ENCODE peak calls at places on chromosomes 6 and 20, in five cellular contexts. One of them, this sample, is unnamed.

GRCh38 chr20:57392512-57393271 is 1.5 kb downstream of the RBM38 start:
- DNase-seq in Panc1: no peak
- DNase-seq in transverse colon: peak
- DNase-seq in HL-60: peak
- DNase-seq in sigmoid colon: peak
- DNase-seq in this sample: peak

GRCh38 chr20:47921306-47922279 is 136.3 kb upstream of the SULF2 start:
- DNase-seq in Panc1: no peak
- DNase-seq in sigmoid colon: no peak
- DNase-seq in transverse colon: no peak
- DNase-seq in HL-60: no peak
- DNase-seq in this sample: no peak

GRCh38 chr6:3039384-3039783 is 28.9 kb upstream of the RIPK1 start:
- DNase-seq in sigmoid colon: no peak
- DNase-seq in HL-60: no peak
- DNase-seq in transverse colon: no peak
- DNase-seq in Panc1: no peak
- DNase-seq in this sample: no peak

GRCh38 chr6:137522399-137522798 is 28.2 kb upstream of the OLIG3 start:
- DNase-seq in HL-60: no peak
- DNase-seq in Panc1: no peak
- DNase-seq in transverse colon: no peak
- DNase-seq in sigmoid colon: no peak
- DNase-seq in this sample: no peak

GRCh38 chr20:23823621-23824324 is 2.8 kb downstream of the CST2 start:
- DNase-seq in HL-60: no peak
- DNase-seq in Panc1: no peak
- DNase-seq in sigmoid colon: no peak
- DNase-seq in transverse colon: no peak
- DNase-seq in this sample: no peak

GRCh38 chr20:10131612-10132345 is 86.9 kb upstream of the SNAP25 start:
- DNase-seq in HL-60: no peak
- DNase-seq in transverse colon: peak
- DNase-seq in Panc1: no peak
- DNase-seq in sigmoid colon: peak
- DNase-seq in this sample: no peak

GRCh38 chr6:28295326-28295725 is 14.0 kb downstream of the PGBD1 start:
- DNase-seq in Panc1: no peak
- DNase-seq in transverse colon: no peak
- DNase-seq in HL-60: no peak
- DNase-seq in sigmoid colon: no peak
- DNase-seq in this sample: no peak

GRCh38 chr6:161954077-161954476 is 680.2 kb upstream of the AGPAT4 start:
- DNase-seq in HL-60: no peak
- DNase-seq in transverse colon: no peak
- DNase-seq in sigmoid colon: no peak
- DNase-seq in Panc1: no peak
- DNase-seq in this sample: no peak

GRCh38 chr6:137339929-137340559 is 120.9 kb upstream of the IFNGR1 start:
- DNase-seq in transverse colon: no peak
- DNase-seq in Panc1: no peak
- DNase-seq in HL-60: no peak
- DNase-seq in sigmoid colon: no peak
- DNase-seq in this sample: no peak

GRCh38 chr20:44613575-44613974 is 31.2 kb downstream of the PKIG start:
- DNase-seq in sigmoid colon: no peak
- DNase-seq in HL-60: no peak
- DNase-seq in transverse colon: no peak
- DNase-seq in Panc1: no peak
- DNase-seq in this sample: peak

GRCh38 chr6:107361568-107362270 is 97.6 kb downstream of the PDSS2 start:
- DNase-seq in HL-60: no peak
- DNase-seq in Panc1: no peak
- DNase-seq in transverse colon: no peak
- DNase-seq in sigmoid colon: no peak
- DNase-seq in this sample: no peak

GRCh38 chr20:32446301-32447100 is 88.4 kb downstream of the ASXL1 start:
- DNase-seq in sigmoid colon: peak
- DNase-seq in transverse colon: peak
- DNase-seq in HL-60: no peak
- DNase-seq in Panc1: no peak
- DNase-seq in this sample: peak

GRCh38 chr6:126153661-126154060 is 167.3 kb downstream of the TRMT11 start:
- DNase-seq in Panc1: no peak
- DNase-seq in transverse colon: no peak
- DNase-seq in sigmoid colon: no peak
- DNase-seq in HL-60: no peak
- DNase-seq in this sample: no peak

GRCh38 chr6:134065706-134066105 is 13.3 kb upstream of the SLC2A12 start:
- DNase-seq in HL-60: no peak
- DNase-seq in transverse colon: no peak
- DNase-seq in Panc1: no peak
- DNase-seq in sigmoid colon: no peak
- DNase-seq in this sample: no peak

GRCh38 chr6:13445005-13445743 is 42.2 kb downstream of the GFOD1 start:
- DNase-seq in HL-60: no peak
- DNase-seq in sigmoid colon: peak
- DNase-seq in Panc1: no peak
- DNase-seq in transverse colon: peak
- DNase-seq in this sample: peak

GRCh38 chr20:19975901-19976300 is 41.3 kb upstream of the NAA20 start:
- DNase-seq in transverse colon: no peak
- DNase-seq in sigmoid colon: no peak
- DNase-seq in Panc1: no peak
- DNase-seq in HL-60: no peak
- DNase-seq in this sample: no peak

GRCh38 chr6:31834367-31834703 is 6.8 kb downstream of the HSPA1B start:
- DNase-seq in Panc1: no peak
- DNase-seq in sigmoid colon: peak
- DNase-seq in HL-60: peak
- DNase-seq in transverse colon: peak
- DNase-seq in this sample: peak

GRCh38 chr6:42978793-42979522 is at the start of gene PEX6:
- DNase-seq in HL-60: peak
- DNase-seq in transverse colon: peak
- DNase-seq in sigmoid colon: peak
- DNase-seq in Panc1: peak
- DNase-seq in this sample: peak

GRCh38 chr6:47168176-47168575 is 126.0 kb upstream of the ADGRF1 start:
- DNase-seq in HL-60: peak
- DNase-seq in sigmoid colon: no peak
- DNase-seq in transverse colon: peak
- DNase-seq in Panc1: peak
- DNase-seq in this sample: no peak

GRCh38 chr20:7980332-7981046 is 39.1 kb downstream of the TMX4 start:
- DNase-seq in transverse colon: no peak
- DNase-seq in HL-60: peak
- DNase-seq in sigmoid colon: no peak
- DNase-seq in Panc1: peak
- DNase-seq in this sample: no peak

GRCh38 chr6:43798688-43799444 is 28.9 kb downstream of the VEGFA start:
- DNase-seq in transverse colon: peak
- DNase-seq in Panc1: peak
- DNase-seq in sigmoid colon: no peak
- DNase-seq in HL-60: no peak
- DNase-seq in this sample: peak

GRCh38 chr6:29641430-29642213 is 8.6 kb upstream of the GABBR1 start:
- DNase-seq in Panc1: no peak
- DNase-seq in transverse colon: peak
- DNase-seq in HL-60: no peak
- DNase-seq in sigmoid colon: no peak
- DNase-seq in this sample: no peak

GRCh38 chr6:26594730-26595632 is 1.8 kb upstream of the ABT1 start:
- DNase-seq in sigmoid colon: no peak
- DNase-seq in Panc1: peak
- DNase-seq in HL-60: no peak
- DNase-seq in transverse colon: no peak
- DNase-seq in this sample: no peak

GRCh38 chr6:138087549-138087948 is 19.7 kb downstream of the PERP start:
- DNase-seq in transverse colon: no peak
- DNase-seq in Panc1: no peak
- DNase-seq in sigmoid colon: no peak
- DNase-seq in HL-60: no peak
- DNase-seq in this sample: no peak

GRCh38 chr20:5328228-5328627 is 11.5 kb upstream of the PROKR2 start:
- DNase-seq in HL-60: no peak
- DNase-seq in transverse colon: no peak
- DNase-seq in Panc1: no peak
- DNase-seq in sigmoid colon: no peak
- DNase-seq in this sample: no peak

GRCh38 chr20:63118303-63118670 is 97.6 kb downstream of the YTHDF1 start:
- DNase-seq in HL-60: no peak
- DNase-seq in Panc1: no peak
- DNase-seq in transverse colon: no peak
- DNase-seq in sigmoid colon: no peak
- DNase-seq in this sample: peak

GRCh38 chr20:23446505-23446904 is 6.2 kb downstream of the CST11 start:
- DNase-seq in Panc1: no peak
- DNase-seq in sigmoid colon: no peak
- DNase-seq in HL-60: peak
- DNase-seq in transverse colon: peak
- DNase-seq in this sample: peak

GRCh38 chr20:35592339-35592960 is 23.2 kb upstream of the SPAG4 start:
- DNase-seq in Panc1: no peak
- DNase-seq in sigmoid colon: no peak
- DNase-seq in transverse colon: no peak
- DNase-seq in HL-60: no peak
- DNase-seq in this sample: no peak

GRCh38 chr20:14883324-14883723 is 545.9 kb upstream of the FLRT3 start:
- DNase-seq in transverse colon: no peak
- DNase-seq in sigmoid colon: no peak
- DNase-seq in HL-60: no peak
- DNase-seq in Panc1: no peak
- DNase-seq in this sample: no peak

GRCh38 chr6:93453956-93454355 is 34.6 kb upstream of the EPHA7 start:
- DNase-seq in transverse colon: no peak
- DNase-seq in Panc1: no peak
- DNase-seq in HL-60: no peak
- DNase-seq in sigmoid colon: no peak
- DNase-seq in this sample: no peak

GRCh38 chr6:75791881-75792280 is 42.8 kb downstream of the MYO6 start:
- DNase-seq in Panc1: peak
- DNase-seq in transverse colon: no peak
- DNase-seq in sigmoid colon: no peak
- DNase-seq in HL-60: no peak
- DNase-seq in this sample: no peak

GRCh38 chr20:39893013-39893685 is 795.9 kb downstream of the MAFB start:
- DNase-seq in transverse colon: no peak
- DNase-seq in Panc1: no peak
- DNase-seq in sigmoid colon: no peak
- DNase-seq in HL-60: no peak
- DNase-seq in this sample: no peak

GRCh38 chr6:85676086-85676729 is 33.5 kb upstream of the SYNCRIP start:
- DNase-seq in sigmoid colon: no peak
- DNase-seq in HL-60: peak
- DNase-seq in transverse colon: no peak
- DNase-seq in Panc1: no peak
- DNase-seq in this sample: no peak

GRCh38 chr6:106547961-106548453 is 81.3 kb downstream of the RTN4IP1 start:
- DNase-seq in transverse colon: no peak
- DNase-seq in sigmoid colon: no peak
- DNase-seq in HL-60: no peak
- DNase-seq in Panc1: no peak
- DNase-seq in this sample: no peak

GRCh38 chr6:169387809-169388383 is 134.2 kb upstream of the THBS2 start:
- DNase-seq in sigmoid colon: no peak
- DNase-seq in HL-60: no peak
- DNase-seq in Panc1: no peak
- DNase-seq in transverse colon: no peak
- DNase-seq in this sample: no peak

GRCh38 chr6:169385237-169385880 is 131.7 kb upstream of the THBS2 start:
- DNase-seq in HL-60: no peak
- DNase-seq in transverse colon: no peak
- DNase-seq in sigmoid colon: no peak
- DNase-seq in Panc1: no peak
- DNase-seq in this sample: no peak

GRCh38 chr6:169388767-169389166 is 135.1 kb upstream of the THBS2 start:
- DNase-seq in HL-60: no peak
- DNase-seq in sigmoid colon: no peak
- DNase-seq in Panc1: no peak
- DNase-seq in transverse colon: no peak
- DNase-seq in this sample: no peak

GRCh38 chr6:169384291-169384690 is 130.6 kb upstream of the THBS2 start:
- DNase-seq in sigmoid colon: no peak
- DNase-seq in Panc1: no peak
- DNase-seq in HL-60: no peak
- DNase-seq in transverse colon: no peak
- DNase-seq in this sample: no peak

GRCh38 chr6:169386431-169387057 is 132.9 kb upstream of the THBS2 start:
- DNase-seq in Panc1: no peak
- DNase-seq in sigmoid colon: no peak
- DNase-seq in transverse colon: no peak
- DNase-seq in HL-60: no peak
- DNase-seq in this sample: no peak
- TF ChIP-seq POLR2AphosphoS5 in Panc1: no peak
- TF ChIP-seq POLR2AphosphoS5 in sigmoid colon: no peak
- TF ChIP-seq POLR2AphosphoS5 in transverse colon: no peak
- TF ChIP-seq POLR2AphosphoS5 in HL-60: no peak
- TF ChIP-seq POLR2AphosphoS5 in this sample: no peak

GRCh38 chr6:163532526-163533078 is 118.1 kb downstream of the QKI start:
- DNase-seq in Panc1: no peak
- DNase-seq in HL-60: no peak
- DNase-seq in sigmoid colon: no peak
- DNase-seq in transverse colon: no peak
- DNase-seq in this sample: no peak
- H3K27ac ChIP-seq in Panc1: no peak
- H3K27ac ChIP-seq in HL-60: no peak
- H3K27ac ChIP-seq in sigmoid colon: no peak
- H3K27ac ChIP-seq in transverse colon: no peak
- H3K27ac ChIP-seq in this sample: no peak

GRCh38 chr6:159693128-159693893 is at the start of gene SOD2:
- DNase-seq in HL-60: peak
- DNase-seq in sigmoid colon: peak
- DNase-seq in transverse colon: peak
- DNase-seq in Panc1: no peak
- DNase-seq in this sample: peak
- TF ChIP-seq POLR2AphosphoS5 in HL-60: peak
- TF ChIP-seq POLR2AphosphoS5 in sigmoid colon: peak
- TF ChIP-seq POLR2AphosphoS5 in transverse colon: peak
- TF ChIP-seq POLR2AphosphoS5 in Panc1: peak
- TF ChIP-seq POLR2AphosphoS5 in this sample: peak

GRCh38 chr6:130932956-130933355 is 105.8 kb downstream of the SMLR1 start:
- DNase-seq in transverse colon: no peak
- DNase-seq in Panc1: no peak
- DNase-seq in sigmoid colon: no peak
- DNase-seq in HL-60: no peak
- DNase-seq in this sample: no peak

GRCh38 chr6:130933712-130934200 is 106.5 kb downstream of the SMLR1 start:
- DNase-seq in sigmoid colon: no peak
- DNase-seq in HL-60: no peak
- DNase-seq in Panc1: peak
- DNase-seq in transverse colon: no peak
- DNase-seq in this sample: no peak

GRCh38 chr6:130935978-130936377 is 108.8 kb downstream of the SMLR1 start:
- DNase-seq in HL-60: no peak
- DNase-seq in transverse colon: no peak
- DNase-seq in sigmoid colon: no peak
- DNase-seq in Panc1: no peak
- DNase-seq in this sample: no peak

GRCh38 chr6:130936933-130937332 is 109.7 kb downstream of the SMLR1 start:
- DNase-seq in sigmoid colon: no peak
- DNase-seq in Panc1: no peak
- DNase-seq in transverse colon: no peak
- DNase-seq in HL-60: no peak
- DNase-seq in this sample: no peak

GRCh38 chr6:130934848-130935585 is 107.8 kb downstream of the SMLR1 start:
- DNase-seq in HL-60: no peak
- DNase-seq in transverse colon: no peak
- DNase-seq in Panc1: no peak
- DNase-seq in sigmoid colon: no peak
- DNase-seq in this sample: no peak
- H3K27ac ChIP-seq in HL-60: no peak
- H3K27ac ChIP-seq in transverse colon: no peak
- H3K27ac ChIP-seq in Panc1: peak
- H3K27ac ChIP-seq in sigmoid colon: no peak
- H3K27ac ChIP-seq in this sample: no peak

This sample was measured in spleen.